ENCODE peak calls at places on chromosomes 1 and 21, in four cellular contexts. Y, V, A and G are unnamed samples.

GRCh38 chr1:211326528-211327340 is at the start of gene TRAF5:
- DNase-seq in Y (peak; percentile 61), V (no peak), A (no peak), G (peak; percentile 34)

GRCh38 chr1:198893141-198893540 is 254.3 kb downstream of the PTPRC start:
- DNase-seq in Y (no peak), V (no peak), A (no peak), G (no peak)

GRCh38 chr1:25971044-25971881 is 26.6 kb downstream of the PAFAH2 start:
- DNase-seq in Y (peak; percentile 32), V (no peak), A (no peak), G (no peak)

GRCh38 chr1:234498448-234499118 is 19.6 kb upstream of the TARBP1 start:
- DNase-seq in Y (no peak), V (no peak), A (no peak), G (no peak)

GRCh38 chr1:112954059-112954458 is 1.9 kb downstream of the SLC16A1 start:
- DNase-seq in Y (no peak), V (no peak), A (no peak), G (no peak)

GRCh38 chr1:67594764-67595163 is 90.2 kb upstream of the GADD45A start:
- DNase-seq in Y (no peak), V (no peak), A (no peak), G (no peak)

GRCh38 chr1:43363283-43363934 is 4.4 kb downstream of the ELOVL1 start:
- DNase-seq in Y (peak; percentile 28), V (no peak), A (no peak), G (no peak)

GRCh38 chr1:31985430-31985829 is 28.2 kb upstream of the KHDRBS1 start:
- DNase-seq in Y (no peak), V (no peak), A (no peak), G (no peak)

GRCh38 chr1:65830306-65830705 is 37.6 kb downstream of the PDE4B start:
- DNase-seq in Y (no peak), V (no peak), A (no peak), G (peak; percentile 76)

GRCh38 chr21:35882791-35883240 is 177.5 kb downstream of the SETD4 start:
- DNase-seq in Y (no peak), V (no peak), A (no peak), G (no peak)

GRCh38 chr1:79848316-79848715 is 841.8 kb upstream of the ADGRL4 start:
- DNase-seq in Y (no peak), V (no peak), A (no peak), G (no peak)

GRCh38 chr1:240093120-240093961 is 1.7 kb downstream of the FMN2 start:
- DNase-seq in Y (no peak), V (no peak), A (no peak), G (no peak)

GRCh38 chr1:78760858-78761257 is 111.2 kb downstream of the IFI44 start:
- DNase-seq in Y (no peak), V (no peak), A (no peak), G (no peak)

GRCh38 chr1:168585191-168585590 is 8.8 kb downstream of the XCL1 start:
- DNase-seq in Y (no peak), V (no peak), A (no peak), G (no peak)

GRCh38 chr1:151583796-151584195 is 28.1 kb upstream of the SNX27 start:
- DNase-seq in Y (no peak), V (no peak), A (no peak), G (no peak)

GRCh38 chr1:96367791-96368190 is 353.8 kb upstream of the PTBP2 start:
- DNase-seq in Y (no peak), V (no peak), A (no peak), G (no peak)

GRCh38 chr1:205465392-205465791 is 9.5 kb upstream of the BLACAT1 start:
- DNase-seq in Y (no peak), V (no peak), A (no peak), G (no peak)

GRCh38 chr1:74053407-74053806 is 144.6 kb downstream of the LRRIQ3 start:
- DNase-seq in Y (no peak), V (no peak), A (no peak), G (no peak)

GRCh38 chr1:61093525-61094137 is 11.3 kb downstream of the NFIA start:
- DNase-seq in Y (no peak), V (no peak), A (no peak), G (no peak)

GRCh38 chr1:150268342-150268705 is 492 bp downstream of the APH1A start:
- DNase-seq in Y (peak; percentile 44), V (no peak), A (no peak), G (peak; percentile 46)

GRCh38 chr21:36288651-36289243 is 31.2 kb upstream of the MORC3 start:
- DNase-seq in Y (no peak), V (no peak), A (no peak), G (peak; percentile 40)

GRCh38 chr1:1901641-1902294 is 10.9 kb upstream of the GNB1 start:
- DNase-seq in Y (no peak), V (no peak), A (no peak), G (no peak)